ENCODE peak calls at places on chromosomes 5 and 9, in eight cellular contexts. Q is astrocyte of the spinal cord; N is HS-5; U is CD4-positive, alpha-beta T cell; T is stimulated activated CD8-positive, alpha-beta memory T cell treated with anti-CD3 and anti-CD28 coated beads, Interleukin-7, amount 100 ng/mL, for 24 hours; K is anterior cingulate cortex; H is AG08396; J is suprapubic skin. Y is an unnamed sample.

GRCh38 chr5:9483779-9484178 is 62.1 kb downstream of the SEMA5A start:
- DNase-seq in Q (no peak), J (no peak), U (no peak), N (no peak), T (no peak), K (no peak), H (no peak), Y (no peak)

GRCh38 chr5:128132499-128132898 is 48.9 kb downstream of the SLC12A2 start:
- DNase-seq in Q (no peak), H (no peak), T (no peak), J (no peak), U (no peak), N (no peak), K (no peak), Y (no peak)

GRCh38 chr9:126329476-126330275 is 3.0 kb downstream of the MVB12B start:
- DNase-seq in J (peak; percentile 76), K (no peak), N (no peak), H (no peak), U (no peak), Q (no peak), T (no peak), Y (no peak)

GRCh38 chr9:104586496-104587180 is 12.6 kb downstream of the OR13C5 start:
- DNase-seq in T (no peak), N (peak; percentile 56), J (no peak), H (no peak), U (no peak), K (no peak), Q (no peak), Y (no peak)

GRCh38 chr5:12624776-12625560 is 720.7 kb upstream of the CTNND2 start:
- DNase-seq in N (no peak), K (no peak), H (no peak), T (no peak), Q (no peak), J (no peak), U (no peak), Y (no peak)

GRCh38 chr5:142000709-142001484 is 11.9 kb downstream of the GNPDA1 start:
- DNase-seq in J (no peak), U (no peak), N (no peak), Q (peak; percentile 10), T (no peak), K (no peak), H (no peak), Y (no peak)

GRCh38 chr5:28779161-28779754 is 1740.9 kb upstream of the CDH9 start:
- DNase-seq in Q (no peak), T (no peak), K (no peak), N (no peak), J (no peak), H (no peak), U (no peak), Y (no peak)

GRCh38 chr9:119556129-119556875 is 187.1 kb upstream of the BRINP1 start:
- DNase-seq in U (no peak), T (peak; percentile 8), K (peak; percentile 26), Q (peak; percentile 47), N (no peak), H (peak; percentile 77), J (peak; percentile 84), Y (peak; percentile 61)

GRCh38 chr9:126131066-126132010 is 195.3 kb upstream of the MVB12B start:
- DNase-seq in T (no peak), N (no peak), U (no peak), K (no peak), J (peak; percentile 56), H (no peak), Q (no peak), Y (peak; percentile 0)

GRCh38 chr9:36399980-36400331 is at the start of gene RNF38:
- DNase-seq in H (no peak), Q (no peak), K (no peak), N (no peak), U (no peak), J (no peak), T (no peak), Y (no peak)

GRCh38 chr5:6674421-6674820 is 38.8 kb upstream of the TENT4A start:
- DNase-seq in H (no peak), J (no peak), Q (no peak), U (no peak), N (no peak), K (no peak), T (no peak), Y (no peak)

Y was measured in tibial nerve.